ENCODE peak calls at places on chromosomes 13 and 19, in five cellular contexts. A, Z, N, K and G are unnamed samples.
A peak's percentile ranks its signal among the peaks of the same experiment; 100 is the strongest.

GRCh38 chr13:111539252-111539651 is 218.8 kb downstream of the TEX29 start:
- DNase-seq in Z (no peak), N (no peak), K (no peak), A (no peak), G (no peak)

GRCh38 chr13:75153834-75154233 is 328.1 kb downstream of the TBC1D4 start:
- DNase-seq in K (no peak), Z (no peak), N (peak; percentile 85), A (no peak), G (no peak)

GRCh38 chr13:66339214-66339613 is 890.9 kb downstream of the PCDH9 start:
- DNase-seq in A (no peak), N (no peak), K (no peak), Z (no peak), G (no peak)

GRCh38 chr13:109764474-109765292 is 21.7 kb downstream of the IRS2 start:
- DNase-seq in Z (peak; percentile 25), K (no peak), N (no peak), A (no peak), G (peak; percentile 84)

GRCh38 chr19:19613456-19613855 is 5.0 kb downstream of the PBX4 start:
- DNase-seq in Z (no peak), A (no peak), N (no peak), K (no peak), G (peak; percentile 76)

GRCh38 chr19:6109947-6110346 is 353 bp downstream of the RFX2 start:
- DNase-seq in N (no peak), K (no peak), Z (no peak), A (no peak), G (no peak)

GRCh38 chr13:61286148-61286745 is 129.4 kb downstream of the PCDH20 start:
- DNase-seq in Z (peak; percentile 74), A (no peak), K (no peak), N (no peak), G (peak; percentile 24)

GRCh38 chr19:5692785-5693194 is 2.7 kb downstream of the RPL36 start:
- DNase-seq in A (no peak), K (peak; percentile 54), Z (no peak), N (no peak), G (no peak)

GRCh38 chr13:49110122-49110831 is 109.9 kb upstream of the MLNR start:
- DNase-seq in K (peak; percentile 82), A (peak; percentile 87), Z (peak; percentile 94), N (peak; percentile 93), G (peak; percentile 53)

GRCh38 chr19:41995959-41996797 is 2.1 kb upstream of the ATP1A3 start:
- DNase-seq in Z (peak; percentile 89), A (no peak), N (no peak), K (no peak), G (no peak)

GRCh38 chr19:41324921-41325639 is 15.1 kb downstream of the CCDC97 start:
- DNase-seq in A (peak; percentile 91), K (peak; percentile 78), Z (peak; percentile 99), N (peak; percentile 85), G (peak; percentile 65)

GRCh38 chr13:51814825-51815650 is 11.1 kb upstream of the DHRS12 start:
- DNase-seq in N (peak; percentile 74), Z (peak; percentile 79), A (no peak), K (no peak), G (peak; percentile 53)

GRCh38 chr13:40401911-40402776 is 264.3 kb downstream of the FOXO1 start:
- DNase-seq in Z (peak; percentile 48), N (peak; percentile 99), K (peak; percentile 95), A (peak; percentile 97), G (peak; percentile 81)

DNA sequence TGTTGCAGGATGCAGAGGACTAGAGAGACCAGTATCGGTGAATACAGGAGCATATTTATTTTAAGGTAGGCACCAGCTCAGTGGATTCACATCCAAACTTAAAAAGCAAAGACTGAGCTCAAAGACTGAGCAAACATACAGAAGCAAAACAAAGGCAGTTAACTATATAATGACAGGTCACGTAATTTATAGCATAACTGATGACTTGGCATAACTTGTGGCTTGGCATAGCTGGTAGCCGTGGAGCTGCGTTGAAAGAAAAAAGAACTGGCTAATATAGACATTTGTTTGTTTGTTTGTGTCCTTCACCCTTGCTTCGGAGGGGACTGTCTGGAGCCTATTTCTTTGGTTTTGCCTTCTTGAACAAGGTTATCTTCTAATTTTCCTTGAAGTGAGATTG is 33.7 kb downstream of the ZNF493 start:
- DNase-seq in Z (no peak), A (no peak), K (no peak), N (no peak), G (no peak)
- H3K27ac ChIP-seq in Z (no peak overlapping the region), A (no peak overlapping the region), K (no peak overlapping the region), N (no peak overlapping the region), G (no peak overlapping the region)

GRCh38 chr19:3605361-3605760 is 1.3 kb downstream of the TBXA2R start:
- DNase-seq in N (no peak), A (no peak), K (no peak), Z (no peak), G (no peak)

GRCh38 chr19:3604987-3605343 is 1.7 kb downstream of the TBXA2R start:
- DNase-seq in K (no peak), Z (no peak), A (peak; percentile 72), N (no peak), G (no peak)

GRCh38 chr19:3604227-3604986 is 2.3 kb downstream of the TBXA2R start:
- DNase-seq in A (peak; percentile 88), Z (no peak), N (no peak), K (no peak), G (no peak)

GRCh38 chr19:3601021-3601420 is 5.7 kb downstream of the TBXA2R start:
- DNase-seq in A (peak; percentile 81), N (no peak), K (no peak), Z (no peak), G (no peak)

DNA sequence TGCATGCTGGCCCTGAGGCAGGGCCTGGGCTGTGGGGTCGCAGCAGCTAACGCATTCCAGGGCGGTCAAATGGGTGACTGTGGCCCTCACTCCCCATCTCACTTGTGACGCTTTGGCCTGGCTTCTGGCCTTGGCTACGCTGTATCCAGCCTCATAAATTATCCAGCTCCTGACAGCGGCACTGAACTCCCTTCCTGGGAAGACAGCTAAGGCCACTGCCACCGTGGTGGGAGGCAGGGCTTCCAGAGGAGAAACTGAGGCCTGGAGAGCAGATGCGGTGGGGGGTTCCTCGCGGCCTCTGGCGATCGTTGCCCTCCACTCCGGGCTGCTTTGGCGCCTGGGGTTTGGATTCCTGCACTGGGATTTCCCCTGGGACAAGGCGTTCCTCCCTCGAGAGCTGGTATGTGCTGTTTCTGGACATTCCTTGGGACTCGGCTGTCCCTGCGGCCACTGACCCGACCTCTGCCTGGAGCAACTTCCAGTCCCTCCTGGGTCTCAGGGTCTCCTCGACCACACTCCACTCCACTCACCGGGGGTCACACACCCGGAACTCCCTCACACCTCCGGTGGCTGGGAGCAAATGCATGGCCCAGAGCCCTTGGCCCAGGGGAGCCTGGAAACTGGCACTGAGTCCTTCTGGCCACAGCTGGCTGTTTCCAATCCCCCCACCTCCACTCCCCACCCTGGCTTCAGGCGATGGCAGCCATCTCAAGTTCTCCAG is 3.4 kb downstream of the TBXA2R start:
- DNase-seq in N (no peak), Z (no peak), A (peak; percentile 90), K (no peak), G (no peak)
- H3K4me1 ChIP-seq in N (peaks cover 5% of the 10 kb centered on the region), Z (peaks cover 4% of the 10 kb centered on the region), A (no peaks in the 10 kb centered on the region), K (peaks cover 22% of the 10 kb centered on the region), G (no peaks in the 10 kb centered on the region)

GRCh38 chr13:101454767-101455166 is 2.3 kb downstream of the ITGBL1 start:
- DNase-seq in K (no peak), A (no peak), N (peak; percentile 3), Z (no peak), G (peak; percentile 71)
- H3K27ac ChIP-seq in K (no peak overlapping the region), A (peak overlapping the region; percentile 83), N (no peak overlapping the region), Z (no peak overlapping the region), G (peak overlapping the region; percentile 44)

GRCh38 chr19:11089254-11090013 is at the start of gene LDLR:
- DNase-seq in A (peak; percentile 93), K (peak; percentile 91), Z (peak; percentile 99), N (peak; percentile 96), G (peak; percentile 93)
- H3K4me1 ChIP-seq in A (no peaks in the 10 kb centered on the region), K (peaks cover 66% of the 10 kb centered on the region), Z (peaks cover 7% of the 10 kb centered on the region), N (peaks cover 26% of the 10 kb centered on the region), G (peaks cover 33% of the 10 kb centered on the region)

GRCh38 chr13:98134901-98135300 is 8.0 kb upstream of the FARP1 start:
- DNase-seq in N (no peak), Z (no peak), K (no peak), A (no peak), G (no peak)

GRCh38 chr13:98129059-98129741 is 13.7 kb upstream of the FARP1 start:
- DNase-seq in Z (no peak), A (no peak), K (no peak), N (peak; percentile 15), G (peak; percentile 60)

DNA sequence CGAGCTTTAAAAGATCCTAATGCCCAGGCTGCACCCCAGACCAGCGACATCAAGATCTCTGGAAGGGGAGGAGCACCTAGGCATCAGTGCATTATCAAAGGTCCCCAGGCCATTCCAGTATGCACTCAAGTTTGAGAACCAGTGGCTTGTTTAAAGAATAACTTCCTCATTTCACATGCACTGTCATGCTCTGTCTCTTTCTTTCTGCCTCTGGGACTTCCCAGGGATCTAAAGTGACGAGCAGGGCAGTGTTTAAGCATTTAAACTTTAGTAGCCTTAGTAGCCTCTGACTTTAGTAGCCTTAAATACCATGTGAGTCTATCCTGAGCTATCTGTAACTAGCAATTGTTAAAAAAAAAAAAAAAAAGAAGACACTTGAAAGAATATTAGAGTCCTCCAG is 8.9 kb upstream of the FARP1 start:
- DNase-seq in Z (no peak), A (no peak), N (no peak), K (no peak), G (no peak)
- H3K27ac ChIP-seq in Z (peak overlapping the region; percentile 66), A (no peak overlapping the region), N (no peak overlapping the region), K (no peak overlapping the region), G (no peak overlapping the region)

DNA sequence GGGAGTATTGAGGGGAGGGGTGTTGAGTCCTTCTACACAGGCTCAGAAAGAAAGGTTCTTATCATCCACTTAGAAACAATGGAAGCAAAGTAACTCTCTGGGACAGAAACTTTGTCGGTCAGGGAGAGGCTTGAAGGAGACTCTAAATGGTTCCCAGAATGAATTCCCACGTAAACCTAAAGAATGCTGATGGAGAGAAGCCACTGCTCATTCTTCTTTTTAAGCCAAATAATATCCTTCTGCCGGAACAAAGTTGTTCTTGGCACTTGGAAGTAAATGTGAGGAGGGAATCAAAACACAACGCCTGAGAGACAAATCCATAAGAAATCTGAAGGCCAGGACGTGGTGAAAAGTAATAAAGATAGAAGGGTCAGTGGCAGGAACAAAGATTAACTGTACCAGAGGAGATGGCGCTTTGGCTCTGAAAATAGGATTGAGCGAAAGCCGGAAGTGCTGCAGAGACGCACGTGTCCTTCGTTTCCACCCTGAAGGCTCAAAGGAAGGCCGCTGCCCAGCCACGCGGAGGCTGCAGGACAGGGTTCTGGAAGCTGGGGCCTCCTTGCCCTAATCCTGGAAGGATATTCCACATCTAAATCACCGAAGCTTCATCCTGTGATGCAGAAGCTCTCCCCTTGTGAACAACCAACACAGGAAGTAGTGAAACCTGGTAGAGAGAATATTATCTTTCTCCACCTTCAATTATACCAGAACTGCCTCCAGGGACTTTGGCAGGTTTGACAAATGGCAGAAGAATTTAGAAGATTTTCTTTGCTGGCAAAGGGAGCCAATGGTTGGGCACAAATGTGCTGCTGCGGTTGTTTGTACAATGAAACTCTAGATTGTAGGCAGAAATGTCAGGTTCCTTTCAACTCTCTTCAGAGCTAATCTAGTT is 214.6 kb upstream of the SERP2 start:
- DNase-seq in A (no peak), N (peak; percentile 30), K (no peak), Z (no peak), G (no peak)
- H3K4me1 ChIP-seq in A (peaks cover 8% of the 10 kb centered on the region), N (peaks cover 36% of the 10 kb centered on the region), K (peaks cover 8% of the 10 kb centered on the region), Z (no peaks in the 10 kb centered on the region), G (peaks cover 16% of the 10 kb centered on the region)